ENCODE peak calls at places on chromosomes 12 and 14, in four cellular contexts. Y is fibroblast of lung; W is effector memory CD4-positive, alpha-beta T cell; V is prostate gland. F is an unnamed sample. For H3K9me3, the result is how much of the 10 kb centered on the place peaks cover.

GRCh38 chr12:104299842-104300481 is 3.6 kb upstream of the EID3 start:
- DNase-seq in Y (no peak), W (no peak), V (no peak), F (no peak)

GRCh38 chr12:23795494-23795893 is 154.0 kb downstream of the SOX5 start:
- DNase-seq in Y (no peak), W (no peak), V (no peak), F (no peak)

GRCh38 chr14:71319646-71320045 is 412.4 kb downstream of the PCNX1 start:
- DNase-seq in Y (no peak), W (no peak), V (no peak), F (no peak)

GRCh38 chr14:55249423-55249822 is 21.8 kb upstream of the FBXO34 start:
- DNase-seq in Y (peak), W (no peak), V (no peak), F (no peak)

GRCh38 chr12:111295176-111295575 is 73.7 kb downstream of the PHETA1 start:
- DNase-seq in Y (no peak), W (no peak), V (no peak), F (no peak)

GRCh38 chr12:51549637-51550036 is 41.4 kb upstream of the SCN8A start:
- DNase-seq in Y (no peak), W (no peak), V (no peak), F (no peak)

GRCh38 chr14:28949503-28949902 is 182.9 kb downstream of the FOXG1 start:
- DNase-seq in Y (no peak), W (no peak), V (peak), F (no peak)

GRCh38 chr14:52080171-52080800 is 11.4 kb upstream of the NID2 start:
- DNase-seq in Y (peak), W (no peak), V (no peak), F (no peak)

GRCh38 chr14:70722418-70722817 is 80.7 kb downstream of the TTC9 start:
- DNase-seq in Y (no peak), W (no peak), V (no peak), F (no peak)

GRCh38 chr14:53596845-53597525 is 359.6 kb downstream of the BMP4 start:
- DNase-seq in Y (peak), W (no peak), V (no peak), F (no peak)

GRCh38 chr12:4857472-4858291 is 52.0 kb upstream of the KCNA1 start:
- DNase-seq in Y (peak), W (peak), V (peak), F (peak)

DNA sequence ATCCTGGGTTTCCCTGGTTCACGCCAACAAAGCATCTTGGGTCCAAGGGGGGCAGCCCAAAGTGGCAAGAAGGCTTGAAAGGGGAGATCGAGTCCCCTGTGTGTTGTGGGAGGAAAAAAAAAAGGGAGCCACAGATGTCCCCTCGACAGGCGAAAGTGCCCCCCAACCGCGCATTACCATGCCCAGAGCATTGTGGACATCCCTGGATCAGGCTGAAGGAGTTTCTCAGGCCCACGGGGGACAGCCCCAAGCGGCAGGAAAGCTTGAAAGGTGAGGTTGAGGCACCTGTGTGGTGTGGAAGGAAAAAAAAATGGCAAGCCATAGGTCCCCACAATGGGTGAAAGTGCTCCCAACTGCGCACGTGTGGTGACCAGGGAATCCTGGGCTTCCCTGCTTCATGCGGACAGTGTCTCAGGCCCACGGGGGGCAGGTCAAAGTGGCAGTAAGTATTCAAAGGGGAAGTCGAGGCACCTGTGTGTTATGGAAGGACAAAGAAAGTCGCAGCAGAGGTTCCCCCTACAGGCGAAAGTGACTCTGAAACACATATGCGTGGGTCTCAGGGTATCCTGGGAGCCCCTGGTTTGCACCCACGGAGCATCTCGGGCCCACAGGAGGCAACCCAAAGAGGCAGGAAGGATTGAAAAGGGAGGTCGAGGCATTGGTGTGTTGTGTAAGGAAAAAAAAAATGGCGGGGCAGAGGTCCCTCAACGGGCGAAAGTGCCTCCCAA is 580.1 kb downstream of the ALG10 start:
- DNase-seq in Y (no peak), W (no peak), V (no peak), F (peak)
- H3K9me3 ChIP-seq in Y (under half), W (under half), V (under half), F (under half)

GRCh38 chr12:69096669-69097364 is 142.6 kb upstream of the CPSF6 start:
- DNase-seq in Y (no peak), W (no peak), V (no peak), F (no peak)
- H3K9me3 ChIP-seq in Y (under half), W (under half), V (under half), F (under half)

DNA sequence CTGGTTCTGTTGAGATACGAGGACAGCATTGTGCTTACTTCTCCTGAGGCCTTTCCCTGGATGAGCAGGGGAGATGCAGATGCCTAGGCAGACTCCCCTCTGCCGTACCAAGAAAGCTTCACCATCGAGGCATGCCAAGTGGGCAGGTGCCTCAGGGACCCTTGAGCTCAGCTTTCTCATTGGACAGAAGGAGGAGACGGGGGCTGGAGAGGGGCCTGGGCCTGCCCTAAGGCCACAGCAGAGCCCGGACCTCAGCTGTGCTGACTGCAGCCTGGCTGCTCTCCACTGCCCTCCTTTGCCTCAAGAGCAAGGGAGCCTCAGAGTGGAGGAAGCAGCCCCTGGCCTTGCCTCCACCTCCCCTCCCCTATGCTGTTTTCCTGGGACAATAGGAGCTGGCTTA is 23.4 kb downstream of the SERPINA1 start:
- DNase-seq in Y (no peak), W (no peak), V (no peak), F (no peak)
- H3K9me3 ChIP-seq in Y (under half), W (under half), V (under half), F (under half)

GRCh38 chr12:126762150-126762549 is 1504.8 kb upstream of the TMEM132C start:
- DNase-seq in Y (no peak), W (no peak), V (no peak), F (no peak)
- H3K9me3 ChIP-seq in Y (under half), W (under half), V (under half), F (under half)

GRCh38 chr14:65815127-65815526 is 402.6 kb downstream of the FUT8 start:
- DNase-seq in Y (no peak), W (no peak), V (no peak), F (no peak)

GRCh38 chr14:65808390-65808789 is 395.9 kb downstream of the FUT8 start:
- DNase-seq in Y (no peak), W (no peak), V (no peak), F (no peak)

GRCh38 chr14:65810326-65810725 is 397.8 kb downstream of the FUT8 start:
- DNase-seq in Y (no peak), W (no peak), V (no peak), F (no peak)

GRCh38 chr14:65817011-65817410 is 404.5 kb downstream of the FUT8 start:
- DNase-seq in Y (no peak), W (no peak), V (no peak), F (no peak)

GRCh38 chr14:65813760-65814387 is 401.3 kb downstream of the FUT8 start:
- DNase-seq in Y (no peak), W (no peak), V (no peak), F (no peak)
- H3K9me3 ChIP-seq in Y (under half), W (under half), V (under half), F (under half)

DNA sequence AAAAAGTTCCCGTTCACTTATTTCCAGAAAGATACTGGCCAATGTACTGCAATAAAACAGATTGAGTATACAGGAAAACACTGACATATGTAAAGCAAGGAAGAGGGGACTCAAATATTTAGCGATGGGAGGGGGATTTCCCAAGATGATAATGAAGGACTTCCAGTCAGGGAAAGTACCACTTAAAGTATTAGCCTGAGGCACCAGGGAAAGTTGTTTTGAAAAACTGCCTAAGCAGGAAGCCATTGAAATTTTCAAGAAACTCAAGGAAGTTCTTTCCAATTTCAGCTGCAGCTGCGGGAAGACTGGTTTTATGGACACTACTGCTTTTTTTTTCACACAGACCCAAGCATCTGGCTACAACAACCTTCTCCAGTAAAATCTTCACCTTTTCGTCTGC is 1007.5 kb upstream of the NOVA1 start:
- DNase-seq in Y (no peak), W (no peak), V (no peak), F (no peak)
- H3K9me3 ChIP-seq in Y (under half), W (under half), V (under half), F (under half)

F was measured in T-helper 17 cell.